ENCODE peak calls at places on chromosomes 5 and 9, in seven cellular contexts. O is adrenal gland; D is CD8-positive, alpha-beta T cell; T is neuronal stem cell; V is uterus; L is left ventricle myocardium inferior; H is body of pancreas. N is an unnamed sample. For H3K27me3 and H3K4me1, the result is how much of the 10 kb centered on the place peaks cover.

GRCh38 chr5:120823316-120823715 is 359.2 kb downstream of the PRR16 start:
- DNase-seq in V (no peak), D (no peak), L (no peak), T (no peak), H (no peak), O (no peak), N (no peak)

GRCh38 chr5:164076571-164076970 is 571.2 kb downstream of the MAT2B start:
- DNase-seq in D (no peak), L (no peak), O (no peak), V (no peak), T (no peak), H (no peak), N (no peak)

GRCh38 chr9:15966471-15966870 is 413.6 kb downstream of the CCDC171 start:
- DNase-seq in H (no peak), V (no peak), D (no peak), L (no peak), T (no peak), O (no peak), N (no peak)

GRCh38 chr5:39093351-39093749 is 19.2 kb upstream of the RICTOR start:
- DNase-seq in H (no peak), D (no peak), L (no peak), T (no peak), O (no peak), V (no peak), N (no peak)

GRCh38 chr9:7507539-7508251 is 291.9 kb downstream of the DMAC1 start:
- DNase-seq in V (no peak), H (no peak), D (no peak), L (peak), T (no peak), O (no peak), N (no peak)

GRCh38 chr9:12740845-12741244 is 34.0 kb upstream of the LURAP1L start:
- DNase-seq in V (no peak), T (no peak), L (no peak), O (no peak), D (no peak), H (no peak), N (no peak)

GRCh38 chr5:50343715-50344114 is 97.4 kb downstream of the EMB start:
- DNase-seq in L (no peak), O (no peak), D (no peak), H (no peak), T (no peak), V (no peak), N (no peak)

GRCh38 chr5:5678909-5679308 is 256.4 kb downstream of the ICE1 start:
- DNase-seq in V (peak), O (peak), L (peak), H (peak), D (no peak), T (no peak), N (no peak)

GRCh38 chr9:109317311-109317978 is 3.4 kb downstream of the EPB41L4B start:
- DNase-seq in H (peak), L (no peak), V (no peak), O (no peak), D (no peak), T (no peak), N (no peak)

GRCh38 chr5:1473746-1474145 is 28.5 kb upstream of the SLC6A3 start:
- DNase-seq in O (no peak), D (no peak), L (peak), T (no peak), V (no peak), H (no peak), N (no peak)
- H3K27me3 ChIP-seq in O (under half), D (under half), L (under half), T (under half), V (under half), H (under half), N (under half)

GRCh38 chr9:35660966-35661413 is 2.9 kb downstream of the CCDC107 start:
- DNase-seq in D (no peak), V (peak), T (no peak), L (no peak), H (peak), O (peak), N (no peak)
- H3K4me1 ChIP-seq in D (half or more), V (under half), T (under half), L (half or more), H (under half), O (under half), N (half or more)

DNA sequence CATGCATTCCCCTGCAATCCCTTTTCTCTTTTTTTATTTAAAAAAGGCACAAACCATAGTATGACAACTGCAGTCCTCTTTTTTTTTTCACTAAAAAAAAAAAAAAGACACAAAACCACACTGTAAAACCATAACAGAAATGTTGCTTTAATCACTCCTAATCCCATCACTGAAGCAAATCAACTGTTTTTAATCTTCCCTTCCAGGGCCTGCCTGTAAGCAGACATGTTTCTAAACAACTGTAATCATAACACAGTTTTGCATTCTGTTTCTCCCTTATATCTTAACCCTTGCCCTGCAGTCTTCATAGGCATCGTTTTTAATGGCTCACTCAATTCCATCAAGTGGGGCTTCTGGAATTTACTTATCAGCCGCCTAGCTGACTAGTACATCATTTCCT is 111.0 kb upstream of the SLC25A48 start:
- DNase-seq in D (no peak), V (no peak), H (no peak), L (no peak), O (no peak), T (no peak), N (no peak)
- H3K27ac ChIP-seq in D (no peak), V (no peak), H (no peak), L (no peak), O (no peak), T (no peak), N (no peak)

GRCh38 chr9:91891915-91892314 is 58.1 kb downstream of the ROR2 start:
- DNase-seq in D (no peak), V (no peak), T (no peak), O (no peak), L (no peak), H (no peak), N (no peak)

GRCh38 chr9:91889161-91889560 is 60.9 kb downstream of the ROR2 start:
- DNase-seq in T (no peak), L (no peak), D (no peak), O (no peak), V (no peak), H (no peak), N (no peak)

GRCh38 chr9:91886433-91887031 is 63.5 kb downstream of the ROR2 start:
- DNase-seq in V (no peak), T (peak), L (no peak), D (no peak), H (no peak), O (no peak), N (no peak)

GRCh38 chr9:91894023-91894422 is 56.0 kb downstream of the ROR2 start:
- DNase-seq in V (no peak), L (no peak), H (no peak), D (no peak), T (no peak), O (no peak), N (no peak)

GRCh38 chr9:91890662-91891061 is 59.4 kb downstream of the ROR2 start:
- DNase-seq in D (no peak), O (no peak), T (no peak), H (no peak), V (no peak), L (no peak), N (no peak)
- H3K27me3 ChIP-seq in D (under half), O (under half), T (under half), H (under half), V (under half), L (under half), N (under half)

GRCh38 chr5:16736158-16736994 is 119.6 kb upstream of the RETREG1 start:
- DNase-seq in T (no peak), O (peak), L (no peak), H (peak), V (no peak), D (no peak), N (no peak)

GRCh38 chr5:16737620-16738364 is 121.0 kb upstream of the RETREG1 start:
- DNase-seq in V (no peak), D (no peak), L (no peak), H (no peak), T (no peak), O (no peak), N (no peak)

GRCh38 chr5:16740046-16740445 is 123.2 kb upstream of the RETREG1 start:
- DNase-seq in H (no peak), L (no peak), T (no peak), O (no peak), V (no peak), D (no peak), N (no peak)

GRCh38 chr5:16735092-16735970 is 118.5 kb upstream of the RETREG1 start:
- DNase-seq in L (no peak), H (no peak), T (no peak), O (no peak), D (no peak), V (no peak), N (no peak)

DNA sequence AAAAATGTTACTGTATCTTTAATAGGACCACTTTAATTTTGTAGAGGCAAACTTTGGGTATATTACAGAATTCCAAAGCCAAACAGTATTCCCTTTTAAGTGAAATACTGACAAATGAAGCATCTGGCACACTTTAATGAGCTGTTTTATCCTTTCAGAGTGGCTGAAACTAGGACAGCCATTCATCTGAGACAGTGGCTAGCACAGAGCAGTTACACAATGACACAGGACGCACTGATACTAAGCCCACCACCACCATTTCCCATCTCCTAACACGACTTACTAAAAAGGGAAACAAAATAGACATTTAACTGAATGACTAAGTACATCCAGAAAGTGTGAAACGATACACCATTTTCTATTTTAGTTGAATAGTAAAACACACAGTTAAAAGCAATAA is 120.4 kb upstream of the RETREG1 start:
- DNase-seq in O (no peak), T (no peak), L (no peak), V (no peak), H (no peak), D (no peak), N (no peak)
- H3K4me1 ChIP-seq in O (under half), T (under half), L (under half), V (under half), H (under half), D (under half), N (under half)

GRCh38 chr5:80315244-80315643 is 4.6 kb upstream of the SPZ1 start:
- DNase-seq in T (no peak), V (no peak), D (no peak), L (no peak), O (no peak), H (no peak), N (no peak)
- H3K27ac ChIP-seq in T (no peak), V (no peak), D (no peak), L (no peak), O (no peak), H (no peak), N (no peak)

DNA sequence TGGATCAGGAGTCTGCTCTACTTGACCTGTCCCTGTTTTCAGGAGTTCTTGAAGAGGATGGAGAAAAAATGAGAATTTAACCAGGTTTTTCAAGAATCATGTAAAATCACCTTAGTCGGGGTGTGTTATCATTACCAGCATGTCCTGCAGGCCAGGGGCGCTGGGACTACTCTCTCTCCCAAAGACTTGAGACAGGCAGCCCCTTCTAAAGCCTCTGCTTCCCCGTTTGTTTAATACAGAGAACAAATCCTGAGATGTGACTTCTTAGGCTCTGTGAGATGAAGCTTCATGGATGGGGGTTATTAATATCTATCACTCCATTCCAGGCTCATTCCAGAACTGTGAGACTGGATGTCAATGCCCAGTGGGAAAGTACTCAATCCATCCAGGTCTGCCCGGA is 3.0 kb downstream of the PAX5 start:
- DNase-seq in H (no peak), D (no peak), V (no peak), L (no peak), O (no peak), T (no peak), N (no peak)
- H3K27me3 ChIP-seq in H (half or more), D (half or more), V (under half), L (half or more), O (half or more), T (half or more), N (half or more)

N was measured in effector memory CD4-positive, alpha-beta T cell.